ENCODE peak calls at places on chromosomes 3 and 15, in five cellular contexts. C is HepG2, S is K562, O is GM12878, E is HCT116. U is an unnamed sample.
A peak's percentile ranks its signal among the peaks of the same experiment; 100 is the strongest.

GRCh38 chr3:61847784-61848462 is 286.6 kb downstream of the PTPRG start:
- ATAC-seq in C (peak; percentile 94), S (no peak), O (peak; percentile 58), E (no peak), U (peak; percentile 80)

GRCh38 chr15:60508442-60508841 is 29.5 kb upstream of the ICE2 start:
- ATAC-seq in C (no peak), S (no peak), O (no peak), E (no peak), U (no peak)

GRCh38 chr3:134911611-134912604 is 116.8 kb downstream of the EPHB1 start:
- ATAC-seq in C (no peak), S (no peak), O (no peak), E (no peak), U (no peak)

GRCh38 chr3:158961911-158962310 is 160.1 kb downstream of the MFSD1 start:
- ATAC-seq in C (no peak), S (no peak), O (no peak), E (no peak), U (no peak)

GRCh38 chr3:57808961-57809608 is 53.0 kb downstream of the SLMAP start:
- ATAC-seq in C (peak; percentile 84), S (no peak), O (no peak), E (no peak), U (no peak)

GRCh38 chr3:119258915-119259314 is 18.2 kb upstream of the B4GALT4 start:
- ATAC-seq in C (no peak), S (no peak), O (peak; percentile 96), E (no peak), U (no peak)

GRCh38 chr3:34924961-34925360 is 714.4 kb upstream of the ARPP21 start:
- ATAC-seq in C (no peak), S (no peak), O (no peak), E (no peak), U (no peak)

GRCh38 chr15:38547255-38547997 is 17.2 kb downstream of the RASGRP1 start:
- ATAC-seq in C (no peak), S (peak; percentile 71), O (no peak), E (no peak), U (no peak)

GRCh38 chr3:171833775-171834460 is 9.2 kb upstream of the TMEM212 start:
- ATAC-seq in C (peak; percentile 10), S (peak; percentile 59), O (peak; percentile 74), E (peak; percentile 54), U (no peak)

GRCh38 chr3:188082040-188082439 is 71.9 kb upstream of the LPP start:
- ATAC-seq in C (no peak), S (no peak), O (no peak), E (no peak), U (peak; percentile 58)

GRCh38 chr3:38455639-38456430 is 2.1 kb downstream of the ACVR2B start:
- ATAC-seq in C (peak; percentile 51), S (no peak), O (peak; percentile 35), E (peak; percentile 0), U (peak; percentile 20)

GRCh38 chr3:52233968-52234367 is 5.0 kb downstream of the TWF2 start:
- ATAC-seq in C (no peak), S (no peak), O (no peak), E (no peak), U (no peak)

GRCh38 chr3:9739181-9739580 is 7.6 kb downstream of the BRPF1 start:
- ATAC-seq in C (no peak), S (no peak), O (no peak), E (no peak), U (no peak)

GRCh38 chr15:60379466-60380274 is 18.1 kb downstream of the ANXA2 start:
- ATAC-seq in C (peak; percentile 96), S (no peak), O (no peak), E (peak; percentile 73), U (no peak)

GRCh38 chr3:153338487-153338886 is 176.5 kb downstream of the RAP2B start:
- ATAC-seq in C (no peak), S (no peak), O (no peak), E (no peak), U (no peak)

GRCh38 chr3:11563749-11564148 is 80.0 kb downstream of the VGLL4 start:
- ATAC-seq in C (no peak), S (no peak), O (no peak), E (no peak), U (no peak)
- H3K27ac ChIP-seq in C (no peak overlapping the region), S (no peak overlapping the region), O (no peak overlapping the region), E (no peak overlapping the region), U (no peak overlapping the region)

GRCh38 chr3:12409625-12410596 is 74.4 kb upstream of the TSEN2 start:
- ATAC-seq in C (peak; percentile 44), S (no peak), O (no peak), E (no peak), U (no peak)
- TF ChIP-seq POLR2A in C (peak; percentile 36), S (no peak), O (no peak), E (no peak), U (no peak)

GRCh38 chr15:75367913-75368688 is at the start of gene MAN2C1:
- ATAC-seq in C (peak; percentile 91), S (peak; percentile 97), O (peak; percentile 95), E (peak; percentile 94), U (peak; percentile 97)
- TF ChIP-seq POLR2AphosphoS5 in C (peak; percentile 81), S (peak; percentile 92), O (peak; percentile 97), E (peak; percentile 95), U (peak; percentile 90)

DNA sequence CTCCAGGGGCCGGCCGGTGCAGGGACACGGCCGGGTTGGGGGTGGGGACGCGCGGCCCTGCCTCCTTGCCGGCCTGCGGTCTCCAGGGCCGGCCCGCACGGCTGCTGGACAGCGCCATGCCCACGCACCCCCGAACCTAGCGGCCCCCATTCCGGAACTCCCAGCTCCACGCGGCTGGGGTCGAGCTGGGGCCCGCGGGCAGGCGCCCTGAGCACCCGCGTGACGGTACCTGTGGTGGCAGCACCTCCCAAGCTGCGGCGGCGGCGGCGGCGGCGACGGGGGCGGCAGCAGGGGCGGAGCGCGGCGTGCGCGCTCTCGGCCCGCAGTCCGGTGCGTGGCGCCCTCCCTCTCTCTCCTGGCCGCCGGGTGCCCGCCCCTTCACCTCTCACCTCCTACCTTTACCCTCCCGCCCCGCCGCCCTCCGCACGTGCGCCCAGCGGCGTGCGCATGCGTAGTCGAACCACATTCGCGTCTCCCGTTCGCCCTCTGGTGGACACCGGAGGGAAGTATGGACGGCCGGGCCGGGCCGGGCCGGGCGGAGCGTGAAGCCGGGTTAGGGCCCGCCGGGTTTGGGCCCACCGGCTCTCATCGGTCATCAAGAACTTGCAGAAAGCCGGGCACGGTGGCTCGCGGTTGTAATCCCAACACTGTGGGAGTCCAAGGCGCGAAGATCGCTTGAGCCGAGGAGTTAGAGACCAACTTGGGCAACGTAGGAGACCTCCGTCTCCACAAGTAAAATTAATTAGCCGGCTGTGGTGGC is at the start of gene SCAP:
- ATAC-seq in C (peak; percentile 86), S (peak; percentile 82), O (peak; percentile 93), E (peak; percentile 94), U (peak; percentile 98)
- H3K27ac ChIP-seq in C (peak within 1 kb of the TSS; percentile 78), S (peak within 1 kb of the TSS; percentile 86), O (peak within 1 kb of the TSS; percentile 57), E (peak within 1 kb of the TSS; percentile 63), U (peak within 1 kb of the TSS; percentile 30)

DNA sequence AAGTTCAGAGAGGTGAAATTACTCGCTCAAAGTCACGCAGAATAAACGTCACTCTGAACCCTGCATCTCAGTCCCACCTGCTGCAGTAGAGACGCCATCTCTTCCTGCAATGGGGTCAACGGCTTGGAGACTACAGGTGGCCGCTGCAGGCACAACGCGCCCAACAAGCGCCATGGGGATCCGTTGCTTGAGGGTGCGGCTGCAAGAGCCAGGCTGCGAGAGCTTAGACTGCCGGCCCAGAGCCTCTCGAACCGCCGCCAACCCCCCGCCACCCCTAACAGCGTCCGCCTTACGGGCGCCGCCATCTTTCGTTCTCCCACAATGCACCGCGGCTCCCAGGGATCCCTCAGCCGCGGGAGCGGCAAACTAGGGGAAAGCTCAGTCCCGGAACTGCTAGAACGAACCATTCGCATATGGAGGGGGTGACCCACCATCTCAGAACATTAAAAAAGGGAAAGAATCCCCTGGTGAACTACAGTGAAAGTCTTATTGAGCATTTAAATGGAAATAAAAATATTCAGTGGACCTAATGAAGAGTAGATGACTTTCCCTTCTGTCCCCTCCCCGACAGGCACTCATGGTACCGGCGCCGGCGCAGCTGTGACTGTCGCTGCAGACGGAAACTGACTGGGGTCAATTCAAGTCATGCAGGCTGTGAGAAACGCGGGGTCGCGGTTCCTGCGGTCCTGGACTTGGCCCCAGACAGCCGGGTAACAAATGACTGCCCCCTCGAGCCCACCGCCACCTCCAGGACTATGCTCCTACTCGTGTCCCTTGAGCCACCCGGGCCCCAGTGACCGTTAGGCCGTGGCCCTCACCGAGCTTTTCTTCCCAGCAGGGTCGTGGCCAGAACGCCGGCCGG is at the start of the genes MRPL46 and MRPS11:
- ATAC-seq in C (peak; percentile 87), S (peak; percentile 93), O (peak; percentile 87), E (peak; percentile 87), U (peak; percentile 96)
- TF ChIP-seq POLR2A in C (peak; percentile 76), S (peak; percentile 87), O (peak; percentile 90), E (peak; percentile 37), U (peak; percentile 12)

DNA sequence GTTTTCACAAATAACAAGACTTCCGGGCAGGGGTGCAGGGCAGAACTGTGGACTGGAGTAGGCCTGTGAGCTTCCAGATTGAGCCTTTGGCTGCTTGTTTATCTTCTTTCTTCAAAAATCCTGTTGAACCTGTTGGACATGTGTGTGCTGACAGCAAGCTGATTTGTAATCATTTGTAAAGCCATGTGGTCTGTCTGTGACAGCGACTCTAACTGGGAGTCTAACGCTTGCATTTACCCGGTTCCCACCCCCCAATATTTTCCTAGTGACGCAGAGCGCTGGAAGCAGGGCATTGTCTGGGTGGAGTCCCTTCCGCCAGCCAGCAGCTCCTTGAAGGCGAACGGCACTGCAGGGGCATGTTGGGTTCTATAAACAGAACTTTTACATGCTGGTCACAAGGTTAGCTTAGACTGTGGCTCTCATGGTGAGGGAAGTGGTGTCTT is 85.7 kb upstream of the MYZAP start:
- ATAC-seq in C (peak; percentile 43), S (no peak), O (no peak), E (peak; percentile 22), U (no peak)
- TF ChIP-seq POLR2AphosphoS5 in C (no peak), S (no peak), O (no peak), E (no peak), U (no peak)

GRCh38 chr3:30358871-30359270 is 247.5 kb upstream of the TGFBR2 start:
- ATAC-seq in C (no peak), S (no peak), O (no peak), E (no peak), U (no peak)
- H3K27ac ChIP-seq in C (no peak overlapping the region), S (no peak overlapping the region), O (no peak overlapping the region), E (no peak overlapping the region), U (no peak overlapping the region)

GRCh38 chr15:31365655-31366127 is 39.1 kb downstream of the KLF13 start:
- ATAC-seq in C (no peak), S (peak; percentile 97), O (peak; percentile 81), E (peak; percentile 71), U (peak; percentile 93)
- TF ChIP-seq POLR2A in C (no peak), S (peak; percentile 60), O (no peak), E (no peak), U (peak; percentile 34)